ENCODE peak calls at places on chromosomes 4 and X, in six cellular contexts. V, M, J, Z, I and X are unnamed samples.

GRCh38 chrX:17968367-17968766 is 107.3 kb upstream of the RAI2 start:
- DNase-seq in Z (no peak), J (no peak), V (no peak), I (no peak), M (no peak), X (no peak)

GRCh38 chr4:165621983-165622382 is 243.2 kb downstream of the CPE start:
- DNase-seq in I (no peak), V (no peak), J (no peak), Z (no peak), M (no peak), X (no peak)

GRCh38 chr4:31234494-31234893 is 514.3 kb downstream of the PCDH7 start:
- DNase-seq in J (no peak), I (no peak), V (peak), M (no peak), Z (no peak), X (no peak)

GRCh38 chrX:111869639-111870034 is 6.3 kb upstream of the TRPC5OS start:
- DNase-seq in Z (no peak), I (no peak), J (no peak), V (no peak), M (peak), X (no peak)

GRCh38 chr4:148056879-148057278 is 325.0 kb downstream of the ARHGAP10 start:
- DNase-seq in V (no peak), Z (no peak), I (peak), M (peak), J (peak), X (peak)

GRCh38 chr4:136680761-136681160 is 851.5 kb downstream of the PCDH18 start:
- DNase-seq in J (no peak), V (no peak), M (no peak), I (no peak), Z (no peak), X (no peak)

GRCh38 chr4:11566440-11567022 is 137.8 kb upstream of the HS3ST1 start:
- DNase-seq in V (no peak), Z (no peak), J (no peak), M (no peak), I (no peak), X (no peak)

GRCh38 chr4:107931775-107932321 is 499 bp downstream of the CYP2U1 start:
- DNase-seq in I (no peak), V (no peak), M (no peak), J (no peak), Z (no peak), X (no peak)

GRCh38 chrX:14015294-14015693 is 14.4 kb downstream of the GEMIN8 start:
- DNase-seq in J (no peak), V (no peak), I (no peak), M (no peak), Z (no peak), X (no peak)